ENCODE peak calls at places on chromosomes 12 and 14, in seven cellular contexts. One of them, this sample, is unnamed.

GRCh38 chr12:123946152-123946515 is 26.5 kb downstream of the CCDC92 start:
- ATAC-seq in HepG2: no peak
- ATAC-seq in GM23338: no peak
- ATAC-seq in GM12878: no peak
- ATAC-seq in K562: no peak
- ATAC-seq in HCT116: no peak
- ATAC-seq in Panc1: no peak
- ATAC-seq in this sample: no peak

GRCh38 chr12:109983432-109984142 is 12.6 kb downstream of the GIT2 start:
- ATAC-seq in HepG2: no peak
- ATAC-seq in GM23338: no peak
- ATAC-seq in GM12878: no peak
- ATAC-seq in K562: no peak
- ATAC-seq in HCT116: no peak
- ATAC-seq in Panc1: no peak
- ATAC-seq in this sample: no peak

GRCh38 chr12:50246159-50246865 is 37.0 kb downstream of the LIMA1 start:
- ATAC-seq in HepG2: no peak
- ATAC-seq in GM23338: no peak
- ATAC-seq in GM12878: peak
- ATAC-seq in K562: peak
- ATAC-seq in HCT116: peak
- ATAC-seq in Panc1: peak
- ATAC-seq in this sample: no peak

GRCh38 chr14:55355922-55356321 is 55.7 kb downstream of the ATG14 start:
- ATAC-seq in HepG2: no peak
- ATAC-seq in GM23338: no peak
- ATAC-seq in GM12878: no peak
- ATAC-seq in K562: no peak
- ATAC-seq in HCT116: no peak
- ATAC-seq in Panc1: no peak
- ATAC-seq in this sample: no peak

GRCh38 chr14:54766276-54767138 is 136.1 kb downstream of the GCH1 start:
- ATAC-seq in HepG2: no peak
- ATAC-seq in GM23338: no peak
- ATAC-seq in GM12878: no peak
- ATAC-seq in K562: peak
- ATAC-seq in HCT116: no peak
- ATAC-seq in Panc1: no peak
- ATAC-seq in this sample: no peak

GRCh38 chr12:114443607-114444421 is 37.9 kb upstream of the TBX5 start:
- ATAC-seq in HepG2: no peak
- ATAC-seq in GM23338: peak
- ATAC-seq in GM12878: no peak
- ATAC-seq in K562: no peak
- ATAC-seq in HCT116: no peak
- ATAC-seq in Panc1: no peak
- ATAC-seq in this sample: no peak

GRCh38 chr12:59100585-59100984 is 180.3 kb upstream of the LRIG3 start:
- ATAC-seq in HepG2: no peak
- ATAC-seq in GM23338: peak
- ATAC-seq in GM12878: no peak
- ATAC-seq in K562: no peak
- ATAC-seq in HCT116: no peak
- ATAC-seq in Panc1: no peak
- ATAC-seq in this sample: no peak

GRCh38 chr12:56248711-56249110 is 9.5 kb downstream of the ANKRD52 start:
- ATAC-seq in HepG2: no peak
- ATAC-seq in GM23338: no peak
- ATAC-seq in GM12878: no peak
- ATAC-seq in K562: no peak
- ATAC-seq in HCT116: no peak
- ATAC-seq in Panc1: no peak
- ATAC-seq in this sample: no peak

GRCh38 chr14:68749487-68750475 is 43.1 kb downstream of the ZFP36L1 start:
- ATAC-seq in HepG2: no peak
- ATAC-seq in GM23338: no peak
- ATAC-seq in GM12878: no peak
- ATAC-seq in K562: peak
- ATAC-seq in HCT116: no peak
- ATAC-seq in Panc1: no peak
- ATAC-seq in this sample: peak

GRCh38 chr14:93076755-93077154 is 39.0 kb downstream of the ITPK1 start:
- ATAC-seq in HepG2: no peak
- ATAC-seq in GM23338: no peak
- ATAC-seq in GM12878: no peak
- ATAC-seq in K562: no peak
- ATAC-seq in HCT116: no peak
- ATAC-seq in Panc1: no peak
- ATAC-seq in this sample: no peak

GRCh38 chr14:22263961-22264360 is 325.1 kb downstream of the DAD1 start:
- ATAC-seq in HepG2: no peak
- ATAC-seq in GM23338: no peak
- ATAC-seq in GM12878: no peak
- ATAC-seq in K562: no peak
- ATAC-seq in HCT116: no peak
- ATAC-seq in Panc1: no peak
- ATAC-seq in this sample: no peak

GRCh38 chr14:38078393-38078792 is 129.3 kb upstream of the SSTR1 start:
- ATAC-seq in HepG2: peak
- ATAC-seq in GM23338: no peak
- ATAC-seq in GM12878: peak
- ATAC-seq in K562: no peak
- ATAC-seq in HCT116: no peak
- ATAC-seq in Panc1: no peak
- ATAC-seq in this sample: no peak

GRCh38 chr12:39595923-39596322 is 23.7 kb downstream of the ABCD2 start:
- ATAC-seq in HepG2: no peak
- ATAC-seq in GM23338: no peak
- ATAC-seq in GM12878: no peak
- ATAC-seq in K562: peak
- ATAC-seq in HCT116: no peak
- ATAC-seq in Panc1: no peak
- ATAC-seq in this sample: peak

GRCh38 chr12:10293570-10294227 is 14.0 kb upstream of the KLRD1 start:
- ATAC-seq in HepG2: no peak
- ATAC-seq in GM23338: no peak
- ATAC-seq in GM12878: peak
- ATAC-seq in K562: no peak
- ATAC-seq in HCT116: no peak
- ATAC-seq in Panc1: no peak
- ATAC-seq in this sample: no peak

GRCh38 chr12:29889737-29890136 is 106.0 kb upstream of the TMTC1 start:
- ATAC-seq in HepG2: no peak
- ATAC-seq in GM23338: peak
- ATAC-seq in GM12878: no peak
- ATAC-seq in K562: no peak
- ATAC-seq in HCT116: peak
- ATAC-seq in Panc1: no peak
- ATAC-seq in this sample: no peak

GRCh38 chr12:26452511-26452910 is 257.1 kb downstream of the SSPN start:
- ATAC-seq in HepG2: no peak
- ATAC-seq in GM23338: no peak
- ATAC-seq in GM12878: no peak
- ATAC-seq in K562: no peak
- ATAC-seq in HCT116: no peak
- ATAC-seq in Panc1: no peak
- ATAC-seq in this sample: no peak

GRCh38 chr14:79395061-79395460 is 816.2 kb downstream of the DIO2 start:
- ATAC-seq in HepG2: no peak
- ATAC-seq in GM23338: no peak
- ATAC-seq in GM12878: no peak
- ATAC-seq in K562: no peak
- ATAC-seq in HCT116: no peak
- ATAC-seq in Panc1: no peak
- ATAC-seq in this sample: no peak

GRCh38 chr14:103692871-103693270 is 22.4 kb downstream of the XRCC3 start:
- ATAC-seq in HepG2: no peak
- ATAC-seq in GM23338: no peak
- ATAC-seq in GM12878: no peak
- ATAC-seq in K562: no peak
- ATAC-seq in HCT116: no peak
- ATAC-seq in Panc1: no peak
- ATAC-seq in this sample: no peak

GRCh38 chr14:45426685-45427282 is 173.8 kb upstream of the MIS18BP1 start:
- ATAC-seq in HepG2: peak
- ATAC-seq in GM23338: peak
- ATAC-seq in GM12878: peak
- ATAC-seq in K562: no peak
- ATAC-seq in HCT116: peak
- ATAC-seq in Panc1: peak
- ATAC-seq in this sample: no peak

GRCh38 chr14:94633116-94633515 is 20.9 kb downstream of the SERPINA3 start:
- ATAC-seq in HepG2: peak
- ATAC-seq in GM23338: no peak
- ATAC-seq in GM12878: no peak
- ATAC-seq in K562: no peak
- ATAC-seq in HCT116: no peak
- ATAC-seq in Panc1: no peak
- ATAC-seq in this sample: no peak

GRCh38 chr12:52515927-52516831 is 4.0 kb downstream of the KRT5 start:
- ATAC-seq in HepG2: no peak
- ATAC-seq in GM23338: no peak
- ATAC-seq in GM12878: no peak
- ATAC-seq in K562: no peak
- ATAC-seq in HCT116: no peak
- ATAC-seq in Panc1: no peak
- ATAC-seq in this sample: no peak

GRCh38 chr14:63777024-63777423 is 49.2 kb upstream of the SGPP1 start:
- ATAC-seq in HepG2: no peak
- ATAC-seq in GM23338: no peak
- ATAC-seq in GM12878: no peak
- ATAC-seq in K562: no peak
- ATAC-seq in HCT116: peak
- ATAC-seq in Panc1: peak
- ATAC-seq in this sample: no peak

GRCh38 chr12:108634225-108634795 is 616 bp upstream of the SELPLG start:
- ATAC-seq in HepG2: peak
- ATAC-seq in GM23338: no peak
- ATAC-seq in GM12878: peak
- ATAC-seq in K562: no peak
- ATAC-seq in HCT116: peak
- ATAC-seq in Panc1: no peak
- ATAC-seq in this sample: no peak
- H3K4me3 ChIP-seq in HepG2: no peak
- H3K4me3 ChIP-seq in GM23338: no peak
- H3K4me3 ChIP-seq in GM12878: peak
- H3K4me3 ChIP-seq in K562: no peak
- H3K4me3 ChIP-seq in HCT116: no peak
- H3K4me3 ChIP-seq in Panc1: no peak
- H3K4me3 ChIP-seq in this sample: no peak

GRCh38 chr12:112102127-112102526 is 6.5 kb downstream of the NAA25 start:
- ATAC-seq in HepG2: no peak
- ATAC-seq in GM23338: no peak
- ATAC-seq in GM12878: no peak
- ATAC-seq in K562: no peak
- ATAC-seq in HCT116: no peak
- ATAC-seq in Panc1: no peak
- ATAC-seq in this sample: no peak

GRCh38 chr12:112096070-112096469 is 12.5 kb downstream of the NAA25 start:
- ATAC-seq in HepG2: no peak
- ATAC-seq in GM23338: no peak
- ATAC-seq in GM12878: peak
- ATAC-seq in K562: peak
- ATAC-seq in HCT116: no peak
- ATAC-seq in Panc1: peak
- ATAC-seq in this sample: no peak

GRCh38 chr12:112096667-112097066 is 11.9 kb downstream of the NAA25 start:
- ATAC-seq in HepG2: no peak
- ATAC-seq in GM23338: no peak
- ATAC-seq in GM12878: peak
- ATAC-seq in K562: peak
- ATAC-seq in HCT116: peak
- ATAC-seq in Panc1: peak
- ATAC-seq in this sample: no peak

GRCh38 chr12:112097641-112098040 is 10.9 kb downstream of the NAA25 start:
- ATAC-seq in HepG2: no peak
- ATAC-seq in GM23338: no peak
- ATAC-seq in GM12878: no peak
- ATAC-seq in K562: no peak
- ATAC-seq in HCT116: peak
- ATAC-seq in Panc1: peak
- ATAC-seq in this sample: no peak
- TF ChIP-seq POLR2AphosphoS5 in HepG2: no peak
- TF ChIP-seq POLR2AphosphoS5 in GM23338: no peak
- TF ChIP-seq POLR2AphosphoS5 in GM12878: no peak
- TF ChIP-seq POLR2AphosphoS5 in K562: no peak
- TF ChIP-seq POLR2AphosphoS5 in HCT116: no peak
- TF ChIP-seq POLR2AphosphoS5 in Panc1: no peak
- TF ChIP-seq POLR2AphosphoS5 in this sample: no peak

DNA sequence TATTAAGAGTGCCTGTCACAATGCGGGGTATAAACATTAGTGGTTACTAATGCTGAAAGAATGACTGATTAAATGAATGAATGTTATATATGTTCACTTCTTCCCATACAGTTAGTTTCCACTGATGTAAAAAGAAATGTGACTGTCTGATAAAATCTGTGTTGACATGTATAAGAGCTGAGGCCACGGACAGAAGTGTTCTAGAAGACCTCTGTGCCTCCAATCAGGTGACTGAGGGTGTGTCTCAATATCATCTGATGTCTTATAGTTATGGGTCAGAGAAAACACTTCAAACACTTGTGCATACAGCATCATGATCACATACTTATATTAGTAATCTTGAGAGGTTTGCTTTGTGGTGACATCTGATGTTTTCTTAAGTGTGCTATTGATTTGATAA is 183.4 kb downstream of the TTC7B start:
- ATAC-seq in HepG2: no peak
- ATAC-seq in GM23338: no peak
- ATAC-seq in GM12878: no peak
- ATAC-seq in K562: no peak
- ATAC-seq in HCT116: no peak
- ATAC-seq in Panc1: no peak
- ATAC-seq in this sample: no peak
- TF ChIP-seq CTCF in HepG2: no peak
- TF ChIP-seq CTCF in GM23338: no peak
- TF ChIP-seq CTCF in GM12878: no peak
- TF ChIP-seq CTCF in K562: no peak
- TF ChIP-seq CTCF in HCT116: no peak
- TF ChIP-seq CTCF in Panc1: no peak
- TF ChIP-seq CTCF in this sample: no peak

GRCh38 chr12:7646178-7646475 is 19.6 kb downstream of the APOBEC1 start:
- ATAC-seq in HepG2: no peak
- ATAC-seq in GM23338: peak
- ATAC-seq in GM12878: no peak
- ATAC-seq in K562: no peak
- ATAC-seq in HCT116: no peak
- ATAC-seq in Panc1: no peak
- ATAC-seq in this sample: no peak

GRCh38 chr12:7642876-7643309 is 22.8 kb downstream of the APOBEC1 start:
- ATAC-seq in HepG2: no peak
- ATAC-seq in GM23338: peak
- ATAC-seq in GM12878: no peak
- ATAC-seq in K562: peak
- ATAC-seq in HCT116: no peak
- ATAC-seq in Panc1: no peak
- ATAC-seq in this sample: no peak

GRCh38 chr12:7647071-7647470 is 18.6 kb downstream of the APOBEC1 start:
- ATAC-seq in HepG2: no peak
- ATAC-seq in GM23338: no peak
- ATAC-seq in GM12878: no peak
- ATAC-seq in K562: no peak
- ATAC-seq in HCT116: no peak
- ATAC-seq in Panc1: no peak
- ATAC-seq in this sample: no peak

GRCh38 chr12:7642287-7642686 is 23.4 kb downstream of the APOBEC1 start:
- ATAC-seq in HepG2: peak
- ATAC-seq in GM23338: no peak
- ATAC-seq in GM12878: no peak
- ATAC-seq in K562: no peak
- ATAC-seq in HCT116: no peak
- ATAC-seq in Panc1: no peak
- ATAC-seq in this sample: no peak

GRCh38 chr12:7645395-7646177 is 20.1 kb downstream of the APOBEC1 start:
- ATAC-seq in HepG2: no peak
- ATAC-seq in GM23338: peak
- ATAC-seq in GM12878: peak
- ATAC-seq in K562: no peak
- ATAC-seq in HCT116: peak
- ATAC-seq in Panc1: no peak
- ATAC-seq in this sample: no peak
- H3K4me3 ChIP-seq in HepG2: no peak
- H3K4me3 ChIP-seq in GM23338: no peak
- H3K4me3 ChIP-seq in GM12878: no peak
- H3K4me3 ChIP-seq in K562: no peak
- H3K4me3 ChIP-seq in HCT116: no peak
- H3K4me3 ChIP-seq in Panc1: no peak
- H3K4me3 ChIP-seq in this sample: no peak